ENCODE peak calls at places on chromosomes 1 and 21, in four cellular contexts. One of them, this sample, is unnamed.

GRCh38 chr1:84253041-84253440 is 48.5 kb upstream of the SAMD13 start:
- DNase-seq in H1: no peak
- DNase-seq in K562: no peak
- DNase-seq in HepG2: no peak
- DNase-seq in this sample: no peak

GRCh38 chr1:15627343-15627988 is 10.2 kb downstream of the DDI2 start:
- DNase-seq in H1: no peak
- DNase-seq in K562: peak
- DNase-seq in HepG2: no peak
- DNase-seq in this sample: no peak

GRCh38 chr1:151739590-151740355 is 18.5 kb downstream of the RIIAD1 start:
- DNase-seq in H1: no peak
- DNase-seq in K562: peak
- DNase-seq in HepG2: no peak
- DNase-seq in this sample: no peak

GRCh38 chr21:17732306-17732705 is 86.8 kb downstream of the C21orf91 start:
- DNase-seq in H1: no peak
- DNase-seq in K562: no peak
- DNase-seq in HepG2: no peak
- DNase-seq in this sample: peak

GRCh38 chr1:212606734-212607205 is 1.8 kb upstream of the ATF3 start:
- DNase-seq in H1: no peak
- DNase-seq in K562: peak
- DNase-seq in HepG2: no peak
- DNase-seq in this sample: no peak

GRCh38 chr1:226092955-226093354 is 30.4 kb downstream of the H3-3A start:
- DNase-seq in H1: no peak
- DNase-seq in K562: no peak
- DNase-seq in HepG2: no peak
- DNase-seq in this sample: no peak

GRCh38 chr1:20168547-20169491 is 17.1 kb upstream of the UBXN10 start:
- DNase-seq in H1: no peak
- DNase-seq in K562: no peak
- DNase-seq in HepG2: no peak
- DNase-seq in this sample: no peak

GRCh38 chr21:36873511-36873910 is 93.0 kb downstream of the HLCS start:
- DNase-seq in H1: no peak
- DNase-seq in K562: no peak
- DNase-seq in HepG2: no peak
- DNase-seq in this sample: no peak

GRCh38 chr1:116359060-116359830 is 13.8 kb upstream of the ATP1A1 start:
- DNase-seq in H1: no peak
- DNase-seq in K562: no peak
- DNase-seq in HepG2: no peak
- DNase-seq in this sample: peak

GRCh38 chr1:39154553-39155361 is 49.7 kb upstream of the MACF1 start:
- DNase-seq in H1: no peak
- DNase-seq in K562: peak
- DNase-seq in HepG2: peak
- DNase-seq in this sample: peak

GRCh38 chr1:154145986-154146385 is 8.9 kb downstream of the NUP210L start:
- DNase-seq in H1: no peak
- DNase-seq in K562: no peak
- DNase-seq in HepG2: no peak
- DNase-seq in this sample: no peak

GRCh38 chr1:37765937-37766664 is 1.2 kb upstream of the EPHA10 start:
- DNase-seq in H1: peak
- DNase-seq in K562: peak
- DNase-seq in HepG2: no peak
- DNase-seq in this sample: no peak

GRCh38 chr1:2277741-2278488 is 49.8 kb downstream of the SKI start:
- DNase-seq in H1: no peak
- DNase-seq in K562: no peak
- DNase-seq in HepG2: no peak
- DNase-seq in this sample: no peak
- TF ChIP-seq JUN in H1: no peak
- TF ChIP-seq JUN in K562: no peak
- TF ChIP-seq JUN in HepG2: no peak
- TF ChIP-seq JUN in this sample: no peak

DNA sequence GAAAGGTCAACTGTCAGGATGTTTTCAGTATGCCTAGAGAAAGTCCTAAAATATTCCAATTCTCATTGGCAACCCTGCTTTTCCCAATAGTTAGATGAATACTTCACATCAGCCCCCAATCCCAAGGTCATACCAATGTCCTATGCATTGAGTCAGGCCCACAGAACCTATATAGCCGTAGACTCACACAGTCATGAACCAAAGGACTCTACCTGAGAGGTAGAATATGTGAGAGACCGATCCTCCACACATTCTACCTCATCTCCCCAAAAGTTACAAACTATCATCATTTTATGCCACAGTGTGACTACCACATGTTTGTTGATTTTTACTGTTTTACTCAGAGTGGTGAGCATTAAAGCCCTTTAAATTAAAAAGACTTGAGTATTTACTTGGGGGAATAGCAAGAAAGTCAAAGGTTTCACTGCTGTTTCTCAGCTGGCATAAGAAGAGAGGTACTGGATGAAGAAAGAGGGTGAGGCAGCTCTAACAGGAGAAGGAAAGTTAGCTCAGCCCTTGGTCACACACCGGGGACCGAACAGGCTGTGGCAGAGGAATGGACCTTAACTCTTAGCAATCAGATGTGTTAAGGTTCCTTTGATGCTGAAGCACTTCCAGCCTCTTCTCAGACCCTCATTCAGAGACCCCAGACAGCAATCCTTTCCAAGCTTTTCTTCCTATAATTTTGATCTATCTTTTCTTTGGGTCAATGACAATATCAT is 930 bp downstream of the CD48 start:
- DNase-seq in H1: no peak
- DNase-seq in K562: no peak
- DNase-seq in HepG2: no peak
- DNase-seq in this sample: no peak
- H2AFZ ChIP-seq in H1: no peak
- H2AFZ ChIP-seq in K562: no peak
- H2AFZ ChIP-seq in HepG2: no peak
- H2AFZ ChIP-seq in this sample: no peak

GRCh38 chr1:25774921-25775774 is 24.8 kb upstream of the SELENON start:
- DNase-seq in H1: no peak
- DNase-seq in K562: no peak
- DNase-seq in HepG2: no peak
- DNase-seq in this sample: no peak
- TF ChIP-seq JUN in H1: no peak
- TF ChIP-seq JUN in K562: no peak
- TF ChIP-seq JUN in HepG2: no peak
- TF ChIP-seq JUN in this sample: no peak

DNA sequence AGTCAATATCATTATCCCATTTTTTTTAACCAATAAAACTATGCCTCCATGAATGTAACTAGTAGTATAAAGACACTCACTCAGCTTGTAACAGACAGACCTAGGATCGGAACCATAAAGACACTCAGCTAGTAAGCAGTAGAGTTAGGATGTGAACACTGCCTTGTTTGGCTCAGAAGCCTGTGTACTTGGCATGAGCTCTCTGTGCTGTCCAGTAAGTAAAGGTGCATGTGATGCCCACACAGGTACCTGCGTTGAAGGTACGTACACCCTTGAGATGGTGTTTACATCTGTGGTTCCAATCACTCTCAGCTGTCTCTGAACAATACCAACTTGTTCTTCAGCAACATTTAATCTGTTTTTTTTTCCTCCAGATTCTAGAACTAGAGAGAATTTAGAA is 252.1 kb upstream of the SGIP1 start:
- DNase-seq in H1: no peak
- DNase-seq in K562: no peak
- DNase-seq in HepG2: no peak
- DNase-seq in this sample: no peak
- H2AFZ ChIP-seq in H1: no peak
- H2AFZ ChIP-seq in K562: no peak
- H2AFZ ChIP-seq in HepG2: no peak
- H2AFZ ChIP-seq in this sample: no peak

GRCh38 chr1:91844862-91845528 is 41.0 kb downstream of the TGFBR3 start:
- DNase-seq in H1: no peak
- DNase-seq in K562: no peak
- DNase-seq in HepG2: peak
- DNase-seq in this sample: peak
- TF ChIP-seq JUN in H1: no peak
- TF ChIP-seq JUN in K562: no peak
- TF ChIP-seq JUN in HepG2: no peak
- TF ChIP-seq JUN in this sample: no peak